ENCODE peak calls at places on chromosomes 11 and 22, in four cellular contexts. One of them, this sample, is unnamed. For H3K4me1, the result is how much of the 10 kb centered on the place peaks cover.

GRCh38 chr11:133978816-133979215 is 22.0 kb upstream of the IGSF9B start:
- DNase-seq in thoracic aorta: no peak
- DNase-seq in fibroblast of lung: peak
- DNase-seq in CD4-positive, CD25-positive, alpha-beta regulatory T cell: no peak
- DNase-seq in this sample: no peak

GRCh38 chr11:76228122-76229000 is 22.1 kb upstream of the WNT11 start:
- DNase-seq in thoracic aorta: no peak
- DNase-seq in fibroblast of lung: no peak
- DNase-seq in CD4-positive, CD25-positive, alpha-beta regulatory T cell: no peak
- DNase-seq in this sample: no peak

GRCh38 chr11:12810497-12810896 is 136.3 kb downstream of the TEAD1 start:
- DNase-seq in thoracic aorta: no peak
- DNase-seq in fibroblast of lung: peak
- DNase-seq in CD4-positive, CD25-positive, alpha-beta regulatory T cell: no peak
- DNase-seq in this sample: no peak

GRCh38 chr22:38397189-38398097 is 57.6 kb downstream of the KCNJ4 start:
- DNase-seq in thoracic aorta: no peak
- DNase-seq in fibroblast of lung: peak
- DNase-seq in CD4-positive, CD25-positive, alpha-beta regulatory T cell: peak
- DNase-seq in this sample: no peak

GRCh38 chr11:279040-279965 is 1.1 kb downstream of the NLRP6 start:
- DNase-seq in thoracic aorta: no peak
- DNase-seq in fibroblast of lung: no peak
- DNase-seq in CD4-positive, CD25-positive, alpha-beta regulatory T cell: no peak
- DNase-seq in this sample: no peak

GRCh38 chr11:111976614-111977140 is 39.5 kb downstream of the DIXDC1 start:
- DNase-seq in thoracic aorta: peak
- DNase-seq in fibroblast of lung: peak
- DNase-seq in CD4-positive, CD25-positive, alpha-beta regulatory T cell: no peak
- DNase-seq in this sample: no peak

GRCh38 chr11:70394211-70394950 is 3.9 kb upstream of the CTTN start:
- DNase-seq in thoracic aorta: no peak
- DNase-seq in fibroblast of lung: no peak
- DNase-seq in CD4-positive, CD25-positive, alpha-beta regulatory T cell: no peak
- DNase-seq in this sample: peak

GRCh38 chr11:116112031-116112935 is 608.1 kb upstream of the CADM1 start:
- DNase-seq in thoracic aorta: no peak
- DNase-seq in fibroblast of lung: no peak
- DNase-seq in CD4-positive, CD25-positive, alpha-beta regulatory T cell: no peak
- DNase-seq in this sample: no peak

GRCh38 chr11:131185915-131186314 is 184.5 kb upstream of the NTM start:
- DNase-seq in thoracic aorta: no peak
- DNase-seq in fibroblast of lung: no peak
- DNase-seq in CD4-positive, CD25-positive, alpha-beta regulatory T cell: no peak
- DNase-seq in this sample: no peak

GRCh38 chr11:58958500-58958899 is 19.2 kb downstream of the GLYATL1 start:
- DNase-seq in thoracic aorta: no peak
- DNase-seq in fibroblast of lung: no peak
- DNase-seq in CD4-positive, CD25-positive, alpha-beta regulatory T cell: no peak
- DNase-seq in this sample: peak

GRCh38 chr22:31271026-31271425 is 21.3 kb downstream of the PIK3IP1 start:
- DNase-seq in thoracic aorta: no peak
- DNase-seq in fibroblast of lung: no peak
- DNase-seq in CD4-positive, CD25-positive, alpha-beta regulatory T cell: no peak
- DNase-seq in this sample: no peak

GRCh38 chr11:8106679-8107078 is 25.7 kb downstream of the TUB start:
- DNase-seq in thoracic aorta: no peak
- DNase-seq in fibroblast of lung: no peak
- DNase-seq in CD4-positive, CD25-positive, alpha-beta regulatory T cell: no peak
- DNase-seq in this sample: no peak

GRCh38 chr11:85182437-85183109 is 444.6 kb downstream of the DLG2 start:
- DNase-seq in thoracic aorta: no peak
- DNase-seq in fibroblast of lung: peak
- DNase-seq in CD4-positive, CD25-positive, alpha-beta regulatory T cell: no peak
- DNase-seq in this sample: peak

GRCh38 chr22:17970205-17970708 is 54.1 kb downstream of the MICAL3 start:
- DNase-seq in thoracic aorta: no peak
- DNase-seq in fibroblast of lung: peak
- DNase-seq in CD4-positive, CD25-positive, alpha-beta regulatory T cell: no peak
- DNase-seq in this sample: no peak

GRCh38 chr11:114044042-114044871 is 15.3 kb upstream of the ZBTB16 start:
- DNase-seq in thoracic aorta: no peak
- DNase-seq in fibroblast of lung: no peak
- DNase-seq in CD4-positive, CD25-positive, alpha-beta regulatory T cell: no peak
- DNase-seq in this sample: no peak

GRCh38 chr11:30855383-30856006 is 269.3 kb upstream of the MPPED2 start:
- DNase-seq in thoracic aorta: no peak
- DNase-seq in fibroblast of lung: peak
- DNase-seq in CD4-positive, CD25-positive, alpha-beta regulatory T cell: no peak
- DNase-seq in this sample: no peak

GRCh38 chr11:68659158-68659921 is 25.0 kb upstream of the GAL start:
- DNase-seq in thoracic aorta: no peak
- DNase-seq in fibroblast of lung: peak
- DNase-seq in CD4-positive, CD25-positive, alpha-beta regulatory T cell: no peak
- DNase-seq in this sample: no peak

DNA sequence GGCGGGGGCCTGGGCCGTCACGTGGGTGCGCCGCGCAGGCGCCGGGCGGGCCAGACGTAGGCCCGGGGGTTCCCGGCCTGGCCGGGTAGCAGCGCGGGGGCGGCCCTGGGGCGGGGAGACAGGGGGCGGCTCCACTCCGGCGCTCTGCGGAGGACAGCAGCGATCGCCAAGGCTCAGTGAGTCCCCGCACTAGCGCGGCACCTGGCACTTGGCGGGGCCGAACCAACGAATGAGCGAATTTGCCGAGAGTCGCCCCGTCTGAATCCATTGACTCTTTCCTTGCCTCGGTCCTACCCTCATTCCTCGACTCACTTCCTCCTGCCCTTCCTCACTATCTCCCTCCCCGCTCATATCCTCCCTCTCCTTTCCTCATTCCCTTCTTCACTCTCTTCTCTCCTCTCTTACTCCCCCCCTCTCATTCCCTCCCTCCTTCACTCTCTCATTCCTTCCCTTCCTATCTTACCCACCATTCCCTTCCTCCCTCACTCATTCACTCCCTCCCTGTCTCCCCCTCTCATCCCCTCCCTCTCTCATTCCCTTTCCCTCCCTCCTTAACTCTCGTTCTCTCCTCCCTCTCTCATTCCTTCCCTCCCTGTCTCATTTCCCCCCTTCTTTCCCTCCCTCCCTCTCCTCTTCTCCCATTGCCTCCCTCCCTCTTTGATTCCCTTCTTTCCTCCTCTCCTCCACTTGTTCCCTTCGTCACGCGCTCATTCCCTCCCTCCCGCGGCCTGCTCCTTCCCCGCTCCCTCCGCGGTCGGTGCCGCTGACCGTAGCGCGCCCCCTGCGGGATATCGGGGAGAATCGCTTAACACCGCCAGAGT is 476 bp upstream of the KLHL22 start:
- DNase-seq in thoracic aorta: peak
- DNase-seq in fibroblast of lung: peak
- DNase-seq in CD4-positive, CD25-positive, alpha-beta regulatory T cell: peak
- DNase-seq in this sample: peak
- H3K4me3 ChIP-seq in thoracic aorta: peak
- H3K4me3 ChIP-seq in fibroblast of lung: peak
- H3K4me3 ChIP-seq in CD4-positive, CD25-positive, alpha-beta regulatory T cell: peak
- H3K4me3 ChIP-seq in this sample: peak

GRCh38 chr11:9567401-9567800 is 6.1 kb upstream of the WEE1 start:
- DNase-seq in thoracic aorta: no peak
- DNase-seq in fibroblast of lung: no peak
- DNase-seq in CD4-positive, CD25-positive, alpha-beta regulatory T cell: no peak
- DNase-seq in this sample: no peak
- H3K4me1 ChIP-seq in thoracic aorta: half or more
- H3K4me1 ChIP-seq in fibroblast of lung: under half
- H3K4me1 ChIP-seq in CD4-positive, CD25-positive, alpha-beta regulatory T cell: under half
- H3K4me1 ChIP-seq in this sample: half or more

GRCh38 chr11:43367382-43368178 is 8.9 kb downstream of the TTC17 start:
- DNase-seq in thoracic aorta: no peak
- DNase-seq in fibroblast of lung: peak
- DNase-seq in CD4-positive, CD25-positive, alpha-beta regulatory T cell: no peak
- DNase-seq in this sample: no peak
- H3K4me3 ChIP-seq in thoracic aorta: no peak
- H3K4me3 ChIP-seq in fibroblast of lung: no peak
- H3K4me3 ChIP-seq in CD4-positive, CD25-positive, alpha-beta regulatory T cell: no peak
- H3K4me3 ChIP-seq in this sample: no peak

GRCh38 chr11:118620529-118621070 is 13.2 kb downstream of the PHLDB1 start:
- DNase-seq in thoracic aorta: no peak
- DNase-seq in fibroblast of lung: peak
- DNase-seq in CD4-positive, CD25-positive, alpha-beta regulatory T cell: no peak
- DNase-seq in this sample: peak

GRCh38 chr11:118621898-118622375 is 14.5 kb downstream of the PHLDB1 start:
- DNase-seq in thoracic aorta: no peak
- DNase-seq in fibroblast of lung: no peak
- DNase-seq in CD4-positive, CD25-positive, alpha-beta regulatory T cell: no peak
- DNase-seq in this sample: no peak

GRCh38 chr11:118622376-118623290 is 15.2 kb downstream of the PHLDB1 start:
- DNase-seq in thoracic aorta: no peak
- DNase-seq in fibroblast of lung: peak
- DNase-seq in CD4-positive, CD25-positive, alpha-beta regulatory T cell: no peak
- DNase-seq in this sample: no peak

GRCh38 chr11:118619444-118620205 is 12.2 kb downstream of the PHLDB1 start:
- DNase-seq in thoracic aorta: peak
- DNase-seq in fibroblast of lung: peak
- DNase-seq in CD4-positive, CD25-positive, alpha-beta regulatory T cell: no peak
- DNase-seq in this sample: no peak

GRCh38 chr11:118621071-118621815 is 13.8 kb downstream of the PHLDB1 start:
- DNase-seq in thoracic aorta: peak
- DNase-seq in fibroblast of lung: peak
- DNase-seq in CD4-positive, CD25-positive, alpha-beta regulatory T cell: no peak
- DNase-seq in this sample: peak
- H3K4me1 ChIP-seq in thoracic aorta: half or more
- H3K4me1 ChIP-seq in fibroblast of lung: half or more
- H3K4me1 ChIP-seq in CD4-positive, CD25-positive, alpha-beta regulatory T cell: under half
- H3K4me1 ChIP-seq in this sample: under half

DNA sequence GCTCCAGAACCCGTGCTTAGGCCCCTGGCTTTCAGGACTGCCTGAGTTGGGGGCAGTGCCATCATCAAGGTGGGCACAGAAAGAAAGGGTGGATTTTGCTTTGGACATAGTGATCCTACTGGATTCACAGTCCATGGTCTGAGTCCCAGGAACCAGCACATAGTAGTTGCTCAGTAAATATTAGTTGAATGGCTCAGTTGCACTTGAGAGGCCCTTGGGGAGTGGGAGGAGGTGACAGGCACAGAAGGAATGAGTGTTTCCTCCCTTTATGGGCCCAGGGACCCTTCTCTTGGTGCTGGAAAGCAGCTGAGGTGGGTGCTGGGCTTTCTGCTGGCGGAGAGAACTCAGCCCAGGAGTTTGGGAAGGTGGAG is 16.6 kb downstream of the ARHGEF17 start:
- DNase-seq in thoracic aorta: no peak
- DNase-seq in fibroblast of lung: no peak
- DNase-seq in CD4-positive, CD25-positive, alpha-beta regulatory T cell: no peak
- DNase-seq in this sample: no peak
- H3K4me3 ChIP-seq in thoracic aorta: peak
- H3K4me3 ChIP-seq in fibroblast of lung: peak
- H3K4me3 ChIP-seq in CD4-positive, CD25-positive, alpha-beta regulatory T cell: no peak
- H3K4me3 ChIP-seq in this sample: no peak

This sample was measured in Caco-2.